ENCODE peak calls at places on chromosomes 13 and 19, in nine cellular contexts. C is HFF-Myc, S is fibroblast of mammary gland, Z is brain microvascular endothelial cell, I is MM.1S, E is right lobe of liver, L is PC-3, O is GM10248, D is cardiac muscle cell. G is an unnamed sample.
A peak's percentile ranks its signal among the peaks of the same experiment; 100 is the strongest.

GRCh38 chr19:18435185-18435841 is 2.6 kb downstream of the ISYNA1 start:
- DNase-seq in Z (no peak), I (no peak), E (no peak), C (no peak), O (no peak), L (no peak), D (no peak), S (no peak), G (no peak)

GRCh38 chr19:18204394-18205179 is 745 bp upstream of the RAB3A start:
- DNase-seq in S (peak; percentile 23), L (no peak), O (no peak), D (peak; percentile 84), I (no peak), C (no peak), Z (peak; percentile 63), E (no peak), G (no peak)

GRCh38 chr13:35086667-35087066 is 144.6 kb downstream of the NBEA start:
- DNase-seq in O (no peak), C (no peak), L (peak; percentile 76), S (peak; percentile 2), Z (no peak), D (no peak), I (no peak), E (no peak), G (no peak)

GRCh38 chr19:1068111-1069001 is 1.4 kb downstream of the ARHGAP45 start:
- DNase-seq in S (no peak), Z (no peak), D (no peak), L (no peak), C (no peak), O (peak; percentile 47), E (no peak), I (peak; percentile 64), G (no peak)

GRCh38 chr19:7602935-7603497 is 7.4 kb downstream of the CAMSAP3 start:
- DNase-seq in E (peak; percentile 45), O (no peak), L (no peak), C (no peak), Z (no peak), I (no peak), D (no peak), S (no peak), G (no peak)

GRCh38 chr19:46601318-46602224 is at the start of gene CALM3:
- DNase-seq in S (no peak), D (no peak), O (peak; percentile 27), E (peak; percentile 51), L (no peak), I (no peak), C (no peak), Z (no peak), G (no peak)

GRCh38 chr19:42528354-42529247 is at the start of gene CEACAM1:
- DNase-seq in E (peak; percentile 89), I (peak; percentile 60), L (peak; percentile 35), D (no peak), C (no peak), S (no peak), O (peak; percentile 68), Z (no peak), G (no peak)

GRCh38 chr13:98348476-98348875 is 171.4 kb upstream of the RNF113B start:
- DNase-seq in S (no peak), I (no peak), L (no peak), O (no peak), D (no peak), C (no peak), E (no peak), Z (no peak), G (no peak)

GRCh38 chr13:39415403-39415802 is 187.6 kb downstream of the LHFPL6 start:
- DNase-seq in D (peak; percentile 57), E (no peak), C (peak; percentile 12), S (peak; percentile 64), L (peak; percentile 44), Z (no peak), I (no peak), O (no peak), G (peak; percentile 55)

GRCh38 chr19:10219678-10220077 is 11.5 kb downstream of the S1PR2 start:
- DNase-seq in I (peak; percentile 98), D (no peak), Z (peak; percentile 63), C (no peak), O (peak; percentile 74), E (no peak), S (peak; percentile 52), L (peak; percentile 74), G (no peak)

GRCh38 chr19:34217952-34218817 is 36.2 kb upstream of the GARRE1 start:
- DNase-seq in S (peak; percentile 97), Z (peak; percentile 98), I (no peak), E (no peak), C (peak; percentile 76), L (peak; percentile 96), D (no peak), O (peak; percentile 43), G (peak; percentile 92)

GRCh38 chr19:290539-291521 is at the start of gene PLPP2:
- DNase-seq in S (no peak), D (no peak), Z (no peak), O (no peak), C (no peak), E (peak; percentile 49), I (peak; percentile 4), L (no peak), G (no peak)

GRCh38 chr19:38482496-38482895 is 49.0 kb downstream of the RYR1 start:
- DNase-seq in E (no peak), O (no peak), S (no peak), I (no peak), Z (no peak), D (no peak), L (no peak), C (no peak), G (no peak)

GRCh38 chr13:95509521-95510315 is 42.8 kb upstream of the CLDN10 start:
- DNase-seq in Z (peak; percentile 74), E (no peak), S (peak; percentile 81), C (no peak), I (no peak), D (no peak), L (peak; percentile 44), O (no peak), G (peak; percentile 40)

GRCh38 chr19:19539738-19540703 is 2.0 kb downstream of the CILP2 start:
- DNase-seq in I (no peak), S (peak; percentile 63), Z (peak; percentile 56), O (peak; percentile 83), D (no peak), E (peak; percentile 63), C (no peak), L (peak; percentile 50), G (no peak)

GRCh38 chr13:61358599-61358998 is 57.0 kb downstream of the PCDH20 start:
- DNase-seq in Z (no peak), C (no peak), O (no peak), D (no peak), S (no peak), I (no peak), E (no peak), L (no peak), G (no peak)

GRCh38 chr13:85719749-85720148 is 79.5 kb downstream of the SLITRK6 start:
- DNase-seq in S (no peak), L (no peak), C (no peak), O (no peak), D (no peak), E (no peak), I (no peak), Z (no peak), G (no peak)
- TF ChIP-seq CTCF in S (no peak), L (no peak), C (no peak), O (no peak), D (no peak), E (no peak), I (no peak), Z (no peak), G (no peak)

DNA sequence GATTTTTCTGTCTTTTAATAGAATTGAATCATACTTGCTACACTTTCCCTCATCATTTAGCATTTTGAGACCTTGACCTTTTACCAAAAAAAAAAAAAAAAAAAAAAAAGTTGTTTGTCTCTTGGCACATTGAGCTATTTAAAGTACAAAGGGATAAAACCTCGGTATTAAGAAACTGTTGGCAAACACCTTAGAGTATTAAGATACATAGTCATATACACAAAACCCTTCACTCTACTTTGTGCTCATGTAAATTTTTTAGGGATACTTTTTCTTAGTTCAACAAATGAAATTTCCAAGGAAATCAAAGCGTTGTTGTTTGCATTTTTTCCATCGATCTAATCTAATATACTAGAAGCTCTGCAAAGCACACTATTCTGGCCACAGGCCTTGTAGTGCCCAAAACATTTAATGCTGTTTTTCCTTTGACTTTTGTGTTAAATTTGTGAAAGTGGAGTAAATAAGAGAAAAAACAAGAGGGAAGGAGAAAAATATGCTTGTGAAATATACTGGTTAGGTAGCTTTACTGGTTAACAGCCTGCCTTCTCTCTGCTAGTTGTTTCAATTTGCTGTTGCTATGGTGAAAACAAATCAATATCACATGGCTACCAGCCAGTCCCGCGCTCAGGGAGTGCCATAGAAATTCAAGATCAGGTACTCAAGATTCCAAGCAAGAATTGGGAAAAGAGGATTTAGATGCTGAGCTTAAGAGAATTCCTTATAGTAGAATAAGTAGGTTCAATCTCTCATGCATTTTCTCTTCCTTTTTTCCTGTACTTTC is 2.6 kb downstream of the MBNL2 start:
- DNase-seq in S (peak; percentile 58), L (peak; percentile 71), Z (peak; percentile 69), E (peak; percentile 78), C (no peak), I (peak; percentile 53), D (no peak), O (no peak), G (no peak)
- TF ChIP-seq CTCF in S (no peak), L (no peak), Z (no peak), E (no peak), C (no peak), I (no peak), D (no peak), O (no peak), G (no peak)

GRCh38 chr13:60213236-60213746 is 49.6 kb upstream of the DIAPH3 start:
- DNase-seq in E (no peak), Z (no peak), L (no peak), D (no peak), I (no peak), O (no peak), S (no peak), C (no peak), G (no peak)
- TF ChIP-seq CTCF in E (no peak), Z (no peak), L (no peak), D (no peak), I (no peak), O (no peak), S (no peak), C (no peak), G (no peak)

DNA sequence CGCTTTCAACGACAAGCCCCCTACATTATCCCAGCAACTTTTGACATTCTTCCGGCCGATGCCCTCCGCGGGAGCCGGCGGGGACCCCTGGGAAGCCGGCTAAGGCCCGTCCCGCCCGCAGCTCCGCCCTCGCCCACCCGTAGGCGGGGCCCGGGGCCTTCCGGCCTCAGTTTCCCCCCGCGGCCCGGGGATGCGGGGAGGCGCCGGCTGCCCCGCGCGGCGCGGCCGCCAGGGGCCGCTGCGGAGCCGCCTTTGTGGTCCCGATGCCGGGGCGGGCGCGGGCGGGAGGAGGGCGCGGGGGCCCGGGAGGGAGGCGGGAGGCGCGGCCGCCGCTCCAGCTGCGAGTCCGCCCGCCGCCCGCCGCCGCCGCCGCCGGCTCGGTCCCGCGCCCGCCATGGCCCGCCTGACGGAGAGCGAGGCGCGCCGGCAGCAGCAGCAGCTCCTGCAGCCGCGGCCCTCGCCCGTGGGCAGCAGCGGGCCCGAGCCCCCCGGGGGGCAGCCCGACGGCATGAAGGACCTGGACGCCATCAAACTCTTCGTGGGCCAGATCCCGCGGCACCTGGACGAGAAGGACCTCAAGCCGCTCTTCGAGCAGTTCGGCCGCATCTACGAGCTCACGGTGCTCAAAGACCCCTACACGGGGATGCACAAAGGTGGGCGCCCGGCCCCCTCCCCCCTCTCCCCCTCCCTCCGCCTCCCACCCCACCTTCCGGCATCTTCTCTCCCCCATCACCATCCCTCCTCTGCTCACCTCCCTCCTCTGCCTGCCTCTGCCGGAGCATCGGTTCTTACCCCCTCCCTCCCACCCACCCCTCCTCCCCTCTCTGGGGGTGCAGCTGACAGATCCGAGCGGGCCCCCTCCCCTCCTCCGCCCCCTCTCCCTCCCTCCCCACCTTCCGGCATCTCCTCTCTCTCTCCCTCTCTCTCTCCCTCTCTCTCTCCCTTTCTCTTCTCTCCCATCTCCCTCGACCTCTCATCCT is at the start of gene CELF5:
- DNase-seq in D (peak; percentile 81), E (no peak), C (no peak), O (peak; percentile 84), L (peak; percentile 30), Z (no peak), I (peak; percentile 37), S (no peak), G (no peak)
- TF ChIP-seq CTCF in D (no peak), E (peak; percentile 43), C (no peak), O (peak; percentile 68), L (no peak), Z (peak; percentile 24), I (no peak), S (no peak), G (peak; percentile 75)

G was measured in HFFc6.